ENCODE peak calls at places on chromosomes 3 and 15, in four cellular contexts. L, W, R and I are unnamed samples.

GRCh38 chr15:68365770-68366169 is 66.2 kb downstream of the ITGA11 start:
- ATAC-seq in L (no peak), W (peak), R (no peak), I (no peak)

GRCh38 chr3:12405432-12406272 is 78.6 kb upstream of the TSEN2 start:
- ATAC-seq in L (peak), W (peak), R (peak), I (peak)

GRCh38 chr15:100350434-100351226 is 8.9 kb upstream of the ADAMTS17 start:
- ATAC-seq in L (no peak), W (peak), R (peak), I (peak)

GRCh38 chr15:35439291-35439690 is 106.7 kb downstream of the DPH6 start:
- ATAC-seq in L (no peak), W (no peak), R (no peak), I (no peak)

GRCh38 chr15:67087507-67088172 is 22.2 kb downstream of the SMAD3 start:
- ATAC-seq in L (no peak), W (no peak), R (no peak), I (no peak)

GRCh38 chr15:81312790-81313543 is 11.0 kb downstream of the STARD5 start:
- ATAC-seq in L (peak), W (peak), R (peak), I (peak)

GRCh38 chr3:105139851-105140560 is 226.7 kb upstream of the ALCAM start:
- ATAC-seq in L (no peak), W (no peak), R (peak), I (no peak)

GRCh38 chr15:45101749-45102148 is 12.2 kb downstream of the DUOX2 start:
- ATAC-seq in L (no peak), W (no peak), R (no peak), I (no peak)

GRCh38 chr15:35126236-35126635 is 41.1 kb upstream of the NANOGP8 start:
- ATAC-seq in L (no peak), W (no peak), R (no peak), I (no peak)

GRCh38 chr3:19822805-19823204 is 111.2 kb downstream of the EFHB start:
- ATAC-seq in L (no peak), W (no peak), R (no peak), I (no peak)

GRCh38 chr3:20077054-20077453 is 36.8 kb downstream of the KAT2B start:
- ATAC-seq in L (no peak), W (no peak), R (no peak), I (no peak)

GRCh38 chr3:149736180-149737100 is 15.8 kb downstream of the COMMD2 start:
- ATAC-seq in L (no peak), W (no peak), R (peak), I (no peak)
- TF ChIP-seq CTCF in L (no peak), W (no peak), R (no peak), I (no peak)

GRCh38 chr3:178561239-178561638 is 25.0 kb downstream of the KCNMB2 start:
- ATAC-seq in L (no peak), W (peak), R (no peak), I (no peak)

GRCh38 chr3:178560759-178561158 is 24.5 kb downstream of the KCNMB2 start:
- ATAC-seq in L (no peak), W (no peak), R (no peak), I (no peak)

GRCh38 chr3:178562143-178562868 is 26.1 kb downstream of the KCNMB2 start:
- ATAC-seq in L (peak), W (no peak), R (no peak), I (no peak)

GRCh38 chr3:178562869-178563232 is 26.6 kb downstream of the KCNMB2 start:
- ATAC-seq in L (no peak), W (no peak), R (no peak), I (no peak)

GRCh38 chr3:178558637-178559036 is 22.4 kb downstream of the KCNMB2 start:
- ATAC-seq in L (no peak), W (peak), R (no peak), I (no peak)
- H3K4me3 ChIP-seq in L (no peak), W (no peak), R (no peak), I (no peak)

GRCh38 chr15:98548172-98548971 is 100.0 kb upstream of the IGF1R start:
- ATAC-seq in L (peak), W (peak), R (peak), I (peak)
- TF ChIP-seq CTCF in L (no peak), W (no peak), R (no peak), I (no peak)

DNA sequence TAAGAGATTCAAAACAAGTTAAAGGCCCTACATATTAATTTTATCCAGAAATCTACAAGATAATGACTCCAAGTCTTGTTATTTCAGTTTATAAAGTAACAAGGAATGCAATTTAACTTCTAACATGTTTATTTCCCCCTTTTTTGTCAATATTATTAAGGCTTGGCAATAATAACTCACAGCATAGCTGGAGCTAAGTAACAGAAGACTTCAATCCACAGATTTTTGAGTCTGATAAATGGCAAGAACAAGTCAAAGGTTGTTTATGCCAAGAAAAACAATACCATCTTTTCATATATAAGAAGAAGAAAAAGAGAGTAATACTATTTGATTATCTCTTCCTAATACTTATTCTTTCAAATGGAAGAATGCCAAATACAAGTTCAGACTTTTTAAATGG is 631.0 kb upstream of the CCDC54 start:
- ATAC-seq in L (no peak), W (no peak), R (no peak), I (no peak)
- H3K4me3 ChIP-seq in L (no peak), W (no peak), R (no peak), I (no peak)

GRCh38 chr15:77496710-77497107 is 76.0 kb downstream of the HMG20A start:
- ATAC-seq in L (peak), W (peak), R (peak), I (peak)

GRCh38 chr15:77499087-77499765 is 78.5 kb downstream of the HMG20A start:
- ATAC-seq in L (no peak), W (no peak), R (no peak), I (no peak)

GRCh38 chr15:77497942-77498361 is 77.3 kb downstream of the HMG20A start:
- ATAC-seq in L (peak), W (peak), R (no peak), I (no peak)

GRCh38 chr15:77495806-77496589 is 75.3 kb downstream of the HMG20A start:
- ATAC-seq in L (peak), W (no peak), R (no peak), I (peak)

DNA sequence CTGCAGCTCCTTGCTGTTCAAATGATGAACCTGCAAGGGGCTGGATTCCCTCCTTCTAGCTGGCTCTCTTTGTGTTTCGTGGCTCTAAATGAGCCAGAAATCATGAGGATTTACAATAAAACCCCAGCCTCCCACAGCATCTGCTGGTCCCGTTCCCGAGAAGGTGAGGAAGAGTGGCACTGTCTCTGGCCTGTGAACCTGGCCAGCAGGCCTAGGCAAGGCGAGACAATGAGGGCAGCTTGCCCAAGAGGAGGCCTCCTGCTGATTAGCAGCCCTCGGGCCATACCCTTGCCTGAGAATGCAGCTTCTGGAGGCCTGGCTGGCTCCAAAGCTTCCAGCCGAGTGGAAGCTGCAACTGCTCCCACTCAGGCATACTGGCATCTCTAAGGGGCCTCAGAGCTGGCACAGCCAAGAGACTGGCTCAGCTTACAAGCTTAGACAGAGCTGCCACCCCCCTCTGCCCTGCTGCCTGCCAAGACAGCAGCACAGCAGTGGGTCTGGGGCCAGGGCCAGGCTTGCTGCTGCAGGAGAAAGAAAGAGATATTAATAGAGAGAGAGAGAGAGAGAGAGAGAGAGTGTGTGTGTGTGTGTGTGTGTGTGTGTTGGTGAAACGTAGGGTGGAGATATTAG is 76.5 kb downstream of the HMG20A start:
- ATAC-seq in L (peak), W (peak), R (peak), I (peak)
- TF ChIP-seq CTCF in L (no peak), W (no peak), R (peak), I (peak)

GRCh38 chr3:114624047-114624445 is 330.2 kb downstream of the TIGIT start:
- ATAC-seq in L (peak), W (peak), R (peak), I (peak)
- H3K4me3 ChIP-seq in L (peak), W (no peak), R (peak), I (peak)

DNA sequence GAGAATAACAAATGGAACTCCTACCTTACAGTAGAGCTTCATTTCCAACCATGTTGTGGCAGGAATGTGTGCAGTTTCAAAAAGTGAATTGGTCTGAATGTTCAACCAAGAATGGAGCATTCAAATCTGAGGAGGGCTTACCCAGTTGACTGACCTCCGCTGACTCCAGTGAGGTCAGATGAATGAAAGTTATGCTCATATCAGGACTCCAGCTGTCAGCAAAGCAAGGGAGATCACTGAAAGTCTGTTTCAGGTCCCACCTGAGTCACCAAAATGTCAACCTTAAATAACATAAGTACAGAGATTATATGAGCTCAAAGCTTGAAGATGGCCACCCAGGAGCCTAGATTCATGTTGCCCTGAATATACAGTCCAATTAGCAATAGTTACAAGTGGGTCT is 473.5 kb downstream of the RBMS3 start:
- ATAC-seq in L (no peak), W (no peak), R (no peak), I (no peak)
- TF ChIP-seq CTCF in L (no peak), W (no peak), R (no peak), I (no peak)

GRCh38 chr15:77420610-77421369 is at the start of gene HMG20A:
- ATAC-seq in L (peak), W (peak), R (peak), I (peak)
- H3K4me3 ChIP-seq in L (peak), W (peak), R (peak), I (peak)

GRCh38 chr3:15272431-15273196 is 59.8 kb downstream of the SH3BP5 start:
- ATAC-seq in L (no peak), W (no peak), R (no peak), I (no peak)
- TF ChIP-seq CTCF in L (no peak), W (no peak), R (no peak), I (no peak)